ENCODE peak calls at places on chromosomes 3 and 15, in four cellular contexts. X is PC-9, W is kidney epithelial cell, T is PC-3. Z is an unnamed sample.

GRCh38 chr3:44323341-44323955 is 15.1 kb upstream of the TCAIM start:
- DNase-seq in X (peak; percentile 57), W (peak; percentile 23), T (peak; percentile 80), Z (peak; percentile 21)

GRCh38 chr3:141401584-141402475 is 33.5 kb downstream of the ZBTB38 start:
- DNase-seq in X (peak; percentile 31), W (no peak), T (peak; percentile 22), Z (peak; percentile 87)

GRCh38 chr3:185715091-185715490 is 109.8 kb downstream of the IGF2BP2 start:
- DNase-seq in X (peak; percentile 34), W (no peak), T (peak; percentile 92), Z (no peak)

GRCh38 chr15:39801641-39802309 is 19.1 kb upstream of the FSIP1 start:
- DNase-seq in X (no peak), W (no peak), T (peak; percentile 65), Z (peak; percentile 39)

GRCh38 chr3:59540696-59541095 is 490.9 kb upstream of the CFAP20DC start:
- DNase-seq in X (no peak), W (no peak), T (no peak), Z (no peak)

GRCh38 chr15:48049736-48050135 is 71.1 kb upstream of the SLC24A5 start:
- DNase-seq in X (no peak), W (no peak), T (no peak), Z (no peak)

GRCh38 chr3:194333212-194333980 is 17.7 kb downstream of the CPN2 start:
- DNase-seq in X (peak; percentile 95), W (no peak), T (peak; percentile 95), Z (peak; percentile 94)

GRCh38 chr15:74384566-74385441 is 17.4 kb upstream of the CYP11A1 start:
- DNase-seq in X (peak; percentile 85), W (no peak), T (peak; percentile 88), Z (no peak)

GRCh38 chr15:31360843-31361763 is 34.5 kb downstream of the KLF13 start:
- DNase-seq in X (no peak), W (no peak), T (no peak), Z (peak; percentile 83)

GRCh38 chr3:170038434-170039110 is 777 bp downstream of the GPR160 start:
- DNase-seq in X (no peak), W (no peak), T (peak; percentile 52), Z (peak; percentile 81)

GRCh38 chr3:50237133-50237651 is 1.2 kb downstream of the GNAI2 start:
- DNase-seq in X (peak; percentile 36), W (no peak), T (peak; percentile 36), Z (peak; percentile 73)

GRCh38 chr3:141454906-141455602 is 31.8 kb upstream of the RASA2 start:
- DNase-seq in X (peak; percentile 21), W (peak; percentile 60), T (peak; percentile 87), Z (peak; percentile 80)

GRCh38 chr3:11300970-11301369 is 28.8 kb downstream of the ATG7 start:
- DNase-seq in X (no peak), W (no peak), T (no peak), Z (no peak)

GRCh38 chr3:169668081-169668956 is 4.8 kb upstream of the MECOM start:
- DNase-seq in X (peak; percentile 60), W (no peak), T (peak; percentile 47), Z (peak; percentile 76)

GRCh38 chr15:71002321-71002720 is 109.7 kb downstream of the LRRC49 start:
- DNase-seq in X (no peak), W (no peak), T (no peak), Z (no peak)

GRCh38 chr3:72010044-72010443 is 225.1 kb upstream of the PROK2 start:
- DNase-seq in X (no peak), W (no peak), T (no peak), Z (no peak)

GRCh38 chr3:189786479-189787064 is 155.4 kb downstream of the TP63 start:
- DNase-seq in X (no peak), W (no peak), T (peak; percentile 35), Z (no peak)
- H3K36me3 ChIP-seq in X (no peaks in the 10 kb centered on the region), W (no peaks in the 10 kb centered on the region), T (no peaks in the 10 kb centered on the region), Z (no peaks in the 10 kb centered on the region)

DNA sequence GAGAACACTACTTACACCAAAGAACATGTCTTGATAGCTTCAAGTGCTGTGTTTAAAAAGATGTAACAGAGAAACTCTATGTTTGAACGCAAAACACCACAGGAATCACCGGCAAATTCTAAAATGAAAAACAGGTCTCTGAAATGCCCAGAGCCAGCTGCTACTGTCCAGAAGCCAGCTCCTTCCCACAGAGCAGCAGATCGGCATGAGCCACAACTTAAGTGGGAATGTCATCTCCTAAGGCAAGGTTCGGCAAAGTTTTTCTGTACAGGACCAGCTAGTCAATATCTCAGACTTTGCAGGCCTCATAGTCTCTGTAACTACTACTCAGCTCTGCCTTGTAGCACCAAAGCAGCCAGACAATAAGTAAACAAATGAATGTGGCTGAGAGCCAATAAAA is 4.9 kb downstream of the PLOD2 start:
- DNase-seq in X (no peak), W (no peak), T (no peak), Z (no peak)
- H3K4me3 ChIP-seq in X (no peak overlapping the region), W (no peak overlapping the region), T (peak overlapping the region; percentile 79), Z (no peak overlapping the region)

GRCh38 chr15:72202302-72202701 is 4.7 kb upstream of the GRAMD2A start:
- DNase-seq in X (no peak), W (no peak), T (no peak), Z (no peak)

GRCh38 chr15:72202801-72203506 is 5.4 kb upstream of the GRAMD2A start:
- DNase-seq in X (no peak), W (no peak), T (no peak), Z (no peak)

GRCh38 chr15:72201346-72202029 is 3.9 kb upstream of the GRAMD2A start:
- DNase-seq in X (no peak), W (no peak), T (no peak), Z (no peak)

GRCh38 chr15:72205273-72205672 is 7.7 kb upstream of the GRAMD2A start:
- DNase-seq in X (no peak), W (no peak), T (no peak), Z (no peak)

DNA sequence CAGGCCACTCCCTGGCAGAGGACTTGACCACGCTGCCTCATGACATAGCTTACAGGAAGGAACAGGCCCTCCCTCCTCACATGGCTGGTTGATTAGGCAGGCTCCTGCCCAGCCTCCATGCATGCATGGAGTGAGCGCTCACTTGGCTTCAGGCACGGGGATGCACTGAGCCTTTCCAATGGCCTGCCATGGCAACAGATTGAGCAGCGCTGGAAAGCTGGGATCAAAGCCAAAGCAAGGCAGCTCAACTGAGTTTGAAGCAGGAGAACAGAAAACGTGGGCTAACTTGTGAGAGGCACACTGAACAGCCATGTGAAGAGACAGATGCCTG is 5.9 kb upstream of the GRAMD2A start:
- DNase-seq in X (no peak), W (peak; percentile 85), T (no peak), Z (no peak)
- H3K36me3 ChIP-seq in X (peaks cover 87% of the 10 kb centered on the region), W (peaks cover 26% of the 10 kb centered on the region), T (peaks cover 100% of the 10 kb centered on the region), Z (peaks cover 92% of the 10 kb centered on the region)

GRCh38 chr15:82536409-82537350 is 3.6 kb downstream of the RPS17 start:
- DNase-seq in X (no peak), W (no peak), T (no peak), Z (no peak)
- H3K4me3 ChIP-seq in X (no peak overlapping the region), W (no peak overlapping the region), T (no peak overlapping the region), Z (no peak overlapping the region)

GRCh38 chr3:52250122-52250521 is 4.6 kb downstream of the PPM1M start:
- DNase-seq in X (no peak), W (no peak), T (no peak), Z (no peak)
- H3K36me3 ChIP-seq in X (no peaks in the 10 kb centered on the region), W (peaks cover 2% of the 10 kb centered on the region), T (peaks cover 21% of the 10 kb centered on the region), Z (peaks cover 13% of the 10 kb centered on the region)

GRCh38 chr3:52534281-52535183 is 875 bp upstream of the NT5DC2 start:
- DNase-seq in X (no peak), W (no peak), T (peak; percentile 10), Z (peak; percentile 77)

GRCh38 chr3:52536369-52537164 is at the start of gene UQCC5:
- DNase-seq in X (peak; percentile 98), W (peak; percentile 92), T (peak; percentile 99), Z (peak; percentile 99)

GRCh38 chr3:52536112-52536368 is 365 bp upstream of the UQCC5 start:
- DNase-seq in X (no peak), W (no peak), T (no peak), Z (no peak)

GRCh38 chr3:52537165-52537635 is 795 bp downstream of the UQCC5 start:
- DNase-seq in X (no peak), W (no peak), T (peak; percentile 29), Z (no peak)

DNA sequence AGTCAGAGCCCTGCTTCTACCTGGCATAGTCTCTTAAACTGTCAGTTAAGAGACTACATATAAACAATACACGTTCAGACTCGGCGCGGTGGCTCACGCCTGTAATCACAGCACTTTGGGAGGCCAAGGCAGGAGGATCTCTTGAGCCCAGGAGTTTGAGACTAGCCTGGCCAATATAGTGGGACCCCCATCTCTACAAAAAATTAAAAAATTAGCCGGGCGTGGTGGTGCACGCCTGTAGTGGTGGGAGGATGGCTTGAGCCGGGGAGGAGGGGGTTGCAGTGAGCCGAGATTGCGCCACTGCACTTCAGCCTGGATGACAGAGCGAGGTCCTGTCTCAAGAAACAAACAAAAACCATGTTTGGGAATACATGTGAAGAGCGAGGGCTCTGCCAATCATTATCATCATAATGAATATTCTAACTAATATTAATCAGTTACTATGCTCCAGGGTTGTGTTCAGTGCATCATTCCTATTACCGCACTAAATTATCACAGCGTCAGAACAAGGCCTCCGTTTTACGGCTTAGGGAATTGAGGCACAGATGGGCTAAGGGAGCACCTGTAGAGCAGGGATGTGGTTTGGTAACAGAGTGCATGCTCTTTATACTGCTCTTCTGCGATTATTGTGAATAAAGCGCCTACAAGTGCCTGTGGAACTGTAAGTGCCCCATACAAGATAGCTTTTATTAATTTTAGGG is 844 bp upstream of the UQCC5 start:
- DNase-seq in X (no peak), W (no peak), T (no peak), Z (peak; percentile 46)
- H3K4me3 ChIP-seq in X (peak overlapping the region; percentile 46), W (no peak overlapping the region), T (peak overlapping the region; percentile 56), Z (no peak overlapping the region)

GRCh38 chr3:9377981-9378380 is 15.1 kb downstream of the THUMPD3 start:
- DNase-seq in X (no peak), W (no peak), T (no peak), Z (no peak)
- H3K36me3 ChIP-seq in X (peaks cover 40% of the 10 kb centered on the region), W (no peaks in the 10 kb centered on the region), T (peaks cover 53% of the 10 kb centered on the region), Z (peaks cover 16% of the 10 kb centered on the region)

GRCh38 chr15:37056168-37056893 is 44.0 kb downstream of the MEIS2 start:
- DNase-seq in X (no peak), W (no peak), T (no peak), Z (peak; percentile 17)
- H3K4me3 ChIP-seq in X (no peak overlapping the region), W (no peak overlapping the region), T (no peak overlapping the region), Z (no peak overlapping the region)

DNA sequence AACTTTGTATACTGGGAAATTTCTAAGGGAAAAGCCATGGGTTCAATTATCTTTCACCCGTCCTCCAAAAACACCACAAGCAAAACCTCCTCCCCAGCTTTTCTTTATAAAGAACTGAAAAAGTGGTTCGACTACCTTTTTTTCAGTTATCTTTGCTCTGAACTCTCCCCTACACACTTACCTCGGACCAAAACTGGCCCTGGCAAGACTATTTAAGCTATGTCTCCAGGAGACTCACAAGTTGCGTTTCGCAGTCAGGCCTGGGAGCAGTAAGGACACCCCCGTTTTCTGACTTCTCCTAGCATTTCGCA is 645 bp downstream of the COPS2 start:
- DNase-seq in X (no peak), W (no peak), T (no peak), Z (no peak)
- H3K36me3 ChIP-seq in X (no peaks in the 10 kb centered on the region), W (no peaks in the 10 kb centered on the region), T (no peaks in the 10 kb centered on the region), Z (no peaks in the 10 kb centered on the region)

Z was measured in H7.